ENCODE peak calls at places on chromosomes 3 and 15, in eight cellular contexts. Z, L, Y, R, J, P, F and K are unnamed samples.

GRCh38 chr3:141383555-141384129 is 15.3 kb downstream of the ZBTB38 start:
- DNase-seq in Z (no peak), Y (no peak), F (no peak), J (peak; percentile 39), L (no peak), R (no peak), P (no peak), K (no peak)

GRCh38 chr3:124260206-124260915 is 268.4 kb upstream of the ROPN1 start:
- DNase-seq in L (no peak), P (peak; percentile 78), Y (peak; percentile 69), J (peak; percentile 24), R (no peak), F (peak; percentile 71), Z (no peak), K (peak; percentile 78)

GRCh38 chr3:147507638-147508286 is 98.6 kb downstream of the ZIC1 start:
- DNase-seq in Y (no peak), J (no peak), L (no peak), P (no peak), F (peak; percentile 15), R (no peak), Z (no peak), K (no peak)

GRCh38 chr15:82849556-82850241 is 40.3 kb downstream of the WHAMM start:
- DNase-seq in F (peak; percentile 55), Z (peak; percentile 69), L (peak; percentile 69), R (peak; percentile 86), Y (no peak), P (no peak), J (no peak), K (peak; percentile 89)

GRCh38 chr15:68682330-68682729 is 103.5 kb downstream of the CORO2B start:
- DNase-seq in L (no peak), R (no peak), F (peak; percentile 2), Y (no peak), P (no peak), Z (no peak), J (no peak), K (peak; percentile 18)

GRCh38 chr15:45199136-45199810 is 11.5 kb upstream of the SHF start:
- DNase-seq in F (no peak), P (no peak), Z (peak; percentile 66), Y (no peak), R (no peak), J (no peak), L (peak; percentile 26), K (no peak)

GRCh38 chr3:168933614-168934013 is 729.9 kb downstream of the MECOM start:
- DNase-seq in J (no peak), Y (no peak), L (no peak), R (no peak), F (no peak), Z (no peak), P (no peak), K (no peak)

GRCh38 chr3:12656193-12656592 is 7.7 kb downstream of the RAF1 start:
- DNase-seq in F (no peak), L (no peak), Z (no peak), J (no peak), R (no peak), P (no peak), Y (no peak), K (no peak)

GRCh38 chr15:35680951-35681350 is 135.0 kb upstream of the DPH6 start:
- DNase-seq in L (no peak), Y (no peak), Z (no peak), R (no peak), P (no peak), F (no peak), J (no peak), K (no peak)

GRCh38 chr15:67531379-67532059 is 10.6 kb downstream of the C15orf61 start:
- DNase-seq in P (no peak), Z (no peak), R (no peak), F (no peak), J (peak; percentile 68), L (no peak), Y (no peak), K (no peak)

GRCh38 chr15:100628746-100629145 is 26.4 kb downstream of the ASB7 start:
- DNase-seq in R (no peak), L (no peak), Y (no peak), P (no peak), J (no peak), F (no peak), Z (no peak), K (no peak)

GRCh38 chr3:170471149-170471548 is 52.5 kb downstream of the CLDN11 start:
- DNase-seq in L (no peak), J (no peak), F (no peak), Z (no peak), P (no peak), Y (no peak), R (no peak), K (no peak)

GRCh38 chr3:85939026-85939616 is 980.3 kb downstream of the CADM2 start:
- DNase-seq in P (no peak), L (no peak), F (no peak), J (no peak), Z (no peak), Y (peak; percentile 25), R (no peak), K (no peak)

GRCh38 chr3:14921811-14922705 is 25.3 kb upstream of the NR2C2 start:
- DNase-seq in P (no peak), R (no peak), J (no peak), L (no peak), Z (no peak), Y (no peak), F (no peak), K (no peak)

GRCh38 chr15:48922046-48922445 is 41.7 kb downstream of the SHC4 start:
- DNase-seq in F (no peak), J (no peak), L (no peak), R (no peak), Y (no peak), P (no peak), Z (no peak), K (no peak)

GRCh38 chr15:90402230-90402629 is 14.2 kb downstream of the IQGAP1 start:
- DNase-seq in J (peak; percentile 69), Y (no peak), Z (no peak), P (no peak), L (no peak), R (no peak), F (peak; percentile 47), K (peak; percentile 73)

GRCh38 chr3:143000525-143000924 is 845 bp upstream of the U2SURP start:
- DNase-seq in Z (no peak), R (no peak), J (no peak), P (no peak), Y (no peak), F (no peak), L (no peak), K (no peak)

GRCh38 chr3:51045006-51045405 is 340.1 kb upstream of the MANF start:
- DNase-seq in Z (no peak), Y (no peak), F (no peak), R (no peak), P (no peak), L (no peak), J (no peak), K (no peak)

GRCh38 chr3:72123908-72124441 is 339.0 kb upstream of the PROK2 start:
- DNase-seq in F (peak; percentile 77), Y (no peak), J (peak; percentile 31), L (no peak), R (no peak), P (peak; percentile 48), Z (peak; percentile 29), K (peak; percentile 81)

GRCh38 chr3:189995129-189995528 is 125.6 kb downstream of the P3H2 start:
- DNase-seq in Y (no peak), R (no peak), Z (peak; percentile 3), F (no peak), J (no peak), L (no peak), P (peak; percentile 44), K (no peak)

GRCh38 chr3:60841355-60841754 is 409.9 kb downstream of the FHIT start:
- DNase-seq in Z (no peak), F (no peak), Y (no peak), R (no peak), J (no peak), P (no peak), L (no peak), K (no peak)

GRCh38 chr3:5756443-5756842 is 568.9 kb downstream of the EDEM1 start:
- DNase-seq in R (no peak), L (no peak), Z (no peak), Y (peak; percentile 10), P (no peak), F (no peak), J (no peak), K (no peak)

GRCh38 chr3:50255251-50255615 is 13.7 kb upstream of the SEMA3B start:
- DNase-seq in L (no peak), R (no peak), F (no peak), P (no peak), J (no peak), Y (no peak), Z (no peak), K (no peak)

GRCh38 chr3:99579965-99580364 is 58.4 kb upstream of the COL8A1 start:
- DNase-seq in L (no peak), F (no peak), J (no peak), Y (no peak), R (no peak), P (no peak), Z (no peak), K (no peak)

GRCh38 chr15:33396457-33396856 is 85.7 kb downstream of the RYR3 start:
- DNase-seq in J (no peak), F (no peak), L (no peak), R (no peak), Y (no peak), P (no peak), Z (no peak), K (no peak)

GRCh38 chr3:24288538-24289236 is 206.0 kb downstream of the THRB start:
- DNase-seq in J (no peak), Z (no peak), F (peak; percentile 43), R (no peak), P (no peak), Y (peak; percentile 11), L (no peak), K (peak; percentile 70)

GRCh38 chr3:36763850-36764703 is at the start of gene DCLK3:
- DNase-seq in F (no peak), R (peak; percentile 82), J (no peak), L (peak; percentile 16), Z (peak; percentile 31), P (no peak), Y (peak; percentile 19), K (no peak)

GRCh38 chr3:81465510-81465909 is 295.9 kb downstream of the GBE1 start:
- DNase-seq in P (no peak), J (no peak), Y (no peak), F (no peak), L (no peak), Z (no peak), R (no peak), K (no peak)

GRCh38 chr3:189613122-189613521 is 18.1 kb upstream of the TP63 start:
- DNase-seq in Z (no peak), R (peak; percentile 20), J (no peak), F (no peak), P (no peak), Y (no peak), L (no peak), K (no peak)

GRCh38 chr3:61236556-61236955 is 14.7 kb downstream of the FHIT start:
- DNase-seq in J (no peak), F (no peak), R (no peak), P (no peak), Y (no peak), L (no peak), Z (no peak), K (no peak)

GRCh38 chr3:188553569-188553968 is 399.6 kb downstream of the LPP start:
- DNase-seq in Z (peak; percentile 44), J (no peak), F (no peak), P (no peak), R (no peak), L (no peak), Y (no peak), K (no peak)

GRCh38 chr3:33482126-33482525 is 41.9 kb upstream of the UBP1 start:
- DNase-seq in R (no peak), Y (no peak), F (no peak), L (no peak), J (no peak), Z (no peak), P (no peak), K (no peak)

GRCh38 chr3:71117572-71118247 is 465.8 kb downstream of the FOXP1 start:
- DNase-seq in P (no peak), J (no peak), Y (no peak), Z (no peak), R (no peak), L (no peak), F (no peak), K (no peak)

GRCh38 chr3:190120161-190121060 is at the start of gene P3H2:
- DNase-seq in L (peak; percentile 68), Y (peak; percentile 82), Z (peak; percentile 45), J (peak; percentile 83), R (peak; percentile 92), F (peak; percentile 80), P (peak; percentile 93), K (peak; percentile 94)